ENCODE peak calls at places on chromosomes 12 and 14, in four cellular contexts. One of them, this sample, is unnamed.

GRCh38 chr14:77681196-77682157 is 26.3 kb downstream of the ALKBH1 start:
- DNase-seq in H1: no peak
- DNase-seq in H9: no peak
- DNase-seq in IMR-90: peak; percentile 25
- DNase-seq in this sample: no peak

GRCh38 chr12:122865268-122866231 is 30.3 kb downstream of the HIP1R start:
- DNase-seq in H1: no peak
- DNase-seq in H9: no peak
- DNase-seq in IMR-90: no peak
- DNase-seq in this sample: peak; percentile 45

GRCh38 chr14:85533821-85534271 is 3.9 kb downstream of the FLRT2 start:
- DNase-seq in H1: peak; percentile 74
- DNase-seq in H9: peak; percentile 53
- DNase-seq in IMR-90: peak; percentile 15
- DNase-seq in this sample: peak; percentile 62

GRCh38 chr12:78146365-78146772 is 315.7 kb downstream of the NAV3 start:
- DNase-seq in H1: no peak
- DNase-seq in H9: no peak
- DNase-seq in IMR-90: peak; percentile 62
- DNase-seq in this sample: peak; percentile 24

GRCh38 chr12:108622425-108622824 is 11.3 kb downstream of the SELPLG start:
- DNase-seq in H1: no peak
- DNase-seq in H9: peak; percentile 73
- DNase-seq in IMR-90: no peak
- DNase-seq in this sample: peak; percentile 94

GRCh38 chr12:124917135-124917840 is 2.8 kb upstream of the UBC start:
- DNase-seq in H1: peak; percentile 86
- DNase-seq in H9: peak; percentile 100
- DNase-seq in IMR-90: peak; percentile 100
- DNase-seq in this sample: peak; percentile 100

GRCh38 chr14:74401504-74402241 is 24.3 kb downstream of the SYNDIG1L start:
- DNase-seq in H1: peak; percentile 76
- DNase-seq in H9: peak; percentile 85
- DNase-seq in IMR-90: no peak
- DNase-seq in this sample: peak; percentile 92

GRCh38 chr12:132490481-132491348 is 764 bp downstream of the FBRSL1 start:
- DNase-seq in H1: no peak
- DNase-seq in H9: no peak
- DNase-seq in IMR-90: peak; percentile 20
- DNase-seq in this sample: no peak

GRCh38 chr12:131583085-131583712 is 127.7 kb upstream of the SFSWAP start:
- DNase-seq in H1: no peak
- DNase-seq in H9: no peak
- DNase-seq in IMR-90: no peak
- DNase-seq in this sample: no peak

GRCh38 chr12:113896841-113897240 is 69.3 kb downstream of the RBM19 start:
- DNase-seq in H1: no peak
- DNase-seq in H9: no peak
- DNase-seq in IMR-90: no peak
- DNase-seq in this sample: no peak
- H3K4me2 ChIP-seq in H1: no peak overlapping the region
- H3K4me2 ChIP-seq in H9: no peak overlapping the region
- H3K4me2 ChIP-seq in IMR-90: no peak overlapping the region
- H3K4me2 ChIP-seq in this sample: no peak overlapping the region

GRCh38 chr12:54147606-54148005 is 41.2 kb downstream of the SMUG1 start:
- DNase-seq in H1: no peak
- DNase-seq in H9: no peak
- DNase-seq in IMR-90: no peak
- DNase-seq in this sample: no peak

GRCh38 chr12:54144738-54145137 is 44.0 kb downstream of the SMUG1 start:
- DNase-seq in H1: no peak
- DNase-seq in H9: no peak
- DNase-seq in IMR-90: no peak
- DNase-seq in this sample: no peak

GRCh38 chr12:54146506-54147145 is 42.2 kb downstream of the SMUG1 start:
- DNase-seq in H1: no peak
- DNase-seq in H9: no peak
- DNase-seq in IMR-90: no peak
- DNase-seq in this sample: no peak

GRCh38 chr12:54147186-54147585 is 41.6 kb downstream of the SMUG1 start:
- DNase-seq in H1: no peak
- DNase-seq in H9: no peak
- DNase-seq in IMR-90: no peak
- DNase-seq in this sample: no peak

DNA sequence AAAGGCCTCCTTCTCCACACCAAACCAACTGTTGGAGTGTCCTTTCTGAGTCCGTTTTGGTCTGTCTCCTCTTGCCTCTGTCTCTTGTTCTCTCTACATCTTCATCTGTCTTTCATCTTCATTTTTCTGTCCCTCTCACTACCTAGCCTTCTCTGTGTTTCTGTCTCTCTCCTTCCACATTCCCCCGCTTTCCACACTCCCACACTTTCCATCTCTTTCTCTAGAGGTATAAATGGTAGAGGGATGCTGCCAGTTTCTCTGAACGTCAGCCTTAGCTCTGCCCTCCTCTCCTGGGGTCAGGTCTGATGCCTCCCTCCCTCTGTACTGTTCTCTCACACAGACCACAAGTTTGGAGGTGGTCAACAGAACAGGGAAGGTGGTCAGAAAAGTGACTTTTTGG is 42.9 kb downstream of the SMUG1 start:
- DNase-seq in H1: no peak
- DNase-seq in H9: no peak
- DNase-seq in IMR-90: no peak
- DNase-seq in this sample: no peak
- H4K8ac ChIP-seq in H1: no peak overlapping the region
- H4K8ac ChIP-seq in H9: no peak overlapping the region
- H4K8ac ChIP-seq in IMR-90: no peak overlapping the region
- H4K8ac ChIP-seq in this sample: no peak overlapping the region

DNA sequence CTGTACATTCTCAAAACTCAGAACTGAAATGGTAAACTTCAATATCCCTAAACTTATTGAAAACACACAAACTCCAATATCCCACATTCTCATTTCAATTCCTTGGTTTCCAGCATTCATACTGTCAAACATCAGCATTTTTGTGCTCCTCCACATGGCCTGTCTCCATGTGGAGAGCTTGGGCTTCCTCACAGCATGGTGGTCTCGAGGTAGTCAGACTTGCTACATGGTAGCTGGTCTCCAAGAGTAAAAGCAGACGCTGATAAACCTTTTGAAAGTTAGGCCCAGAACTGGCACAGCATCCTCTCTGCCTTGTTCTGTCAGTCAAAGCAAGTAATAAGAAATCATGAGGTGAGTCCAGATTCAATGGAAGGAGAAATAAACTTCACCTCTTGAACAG is 70.5 kb downstream of the VCPKMT start:
- DNase-seq in H1: no peak
- DNase-seq in H9: no peak
- DNase-seq in IMR-90: no peak
- DNase-seq in this sample: peak; percentile 60
- H4K5ac ChIP-seq in H1: no peak overlapping the region
- H4K5ac ChIP-seq in H9: no peak overlapping the region
- H4K5ac ChIP-seq in IMR-90: no peak overlapping the region
- H4K5ac ChIP-seq in this sample: no peak overlapping the region

GRCh38 chr14:68956728-68957127 is 22.4 kb downstream of the ACTN1 start:
- DNase-seq in H1: no peak
- DNase-seq in H9: no peak
- DNase-seq in IMR-90: no peak
- DNase-seq in this sample: no peak

GRCh38 chr14:68960123-68960522 is 19.0 kb downstream of the ACTN1 start:
- DNase-seq in H1: no peak
- DNase-seq in H9: no peak
- DNase-seq in IMR-90: no peak
- DNase-seq in this sample: no peak

GRCh38 chr14:68958553-68958952 is 20.5 kb downstream of the ACTN1 start:
- DNase-seq in H1: no peak
- DNase-seq in H9: no peak
- DNase-seq in IMR-90: peak; percentile 38
- DNase-seq in this sample: no peak

GRCh38 chr14:68957688-68958248 is 21.3 kb downstream of the ACTN1 start:
- DNase-seq in H1: no peak
- DNase-seq in H9: no peak
- DNase-seq in IMR-90: no peak
- DNase-seq in this sample: no peak

GRCh38 chr14:68959035-68959434 is 20.1 kb downstream of the ACTN1 start:
- DNase-seq in H1: no peak
- DNase-seq in H9: no peak
- DNase-seq in IMR-90: no peak
- DNase-seq in this sample: no peak
- H3K4me2 ChIP-seq in H1: no peak overlapping the region
- H3K4me2 ChIP-seq in H9: no peak overlapping the region
- H3K4me2 ChIP-seq in IMR-90: peak overlapping the region; percentile 18
- H3K4me2 ChIP-seq in this sample: no peak overlapping the region

GRCh38 chr12:60138526-60138925 is 542.7 kb downstream of the SLC16A7 start:
- DNase-seq in H1: no peak
- DNase-seq in H9: no peak
- DNase-seq in IMR-90: no peak
- DNase-seq in this sample: no peak
- H4K8ac ChIP-seq in H1: no peak overlapping the region
- H4K8ac ChIP-seq in H9: no peak overlapping the region
- H4K8ac ChIP-seq in IMR-90: no peak overlapping the region
- H4K8ac ChIP-seq in this sample: no peak overlapping the region

This sample was measured in mesendoderm.